ENCODE peak calls at places on chromosomes 4 and X, in nine cellular contexts. One of them, this sample, is unnamed.

GRCh38 chr4:144355809-144356757 is 215.6 kb upstream of the GYPA start:
- DNase-seq in activated T-helper 1 cell treated with anti-CD3 and anti-CD28 coated beads, Interleukin-12 subunit alpha, Interleukin-12 subunit beta, Interleukin-2, Interleukin-4 antibody, amounts not matched to agents 30 ng/mL and 10 ng/mL and 1 ng/mL, durations not matched to agents 14 hours and 24 hours and 36 hours: no peak
- DNase-seq in Peyer's patch: no peak
- DNase-seq in HS-5: peak
- DNase-seq in activated naive CD8-positive, alpha-beta T cell treated with anti-CD3 and anti-CD28 coated beads for 36 hours: peak
- DNase-seq in psoas muscle: no peak
- DNase-seq in GM12865: peak
- DNase-seq in stimulated activated CD8-positive, alpha-beta memory T cell treated with anti-CD3 and anti-CD28 coated beads, Interleukin-2, amount 100 ng/mL, for 48 hours: no peak
- DNase-seq in aorta: peak
- DNase-seq in this sample: no peak

GRCh38 chr4:7788687-7789425 is 150.8 kb downstream of the AFAP1 start:
- DNase-seq in GM12865: no peak
- DNase-seq in activated naive CD8-positive, alpha-beta T cell treated with anti-CD3 and anti-CD28 coated beads for 36 hours: no peak
- DNase-seq in aorta: no peak
- DNase-seq in stimulated activated CD8-positive, alpha-beta memory T cell treated with anti-CD3 and anti-CD28 coated beads, Interleukin-2, amount 100 ng/mL, for 48 hours: no peak
- DNase-seq in activated T-helper 1 cell treated with anti-CD3 and anti-CD28 coated beads, Interleukin-12 subunit alpha, Interleukin-12 subunit beta, Interleukin-2, Interleukin-4 antibody, amounts not matched to agents 30 ng/mL and 10 ng/mL and 1 ng/mL, durations not matched to agents 14 hours and 24 hours and 36 hours: no peak
- DNase-seq in HS-5: no peak
- DNase-seq in psoas muscle: peak
- DNase-seq in Peyer's patch: no peak
- DNase-seq in this sample: no peak

GRCh38 chr4:104906274-104906673 is 240.4 kb upstream of the TET2 start:
- DNase-seq in stimulated activated CD8-positive, alpha-beta memory T cell treated with anti-CD3 and anti-CD28 coated beads, Interleukin-2, amount 100 ng/mL, for 48 hours: no peak
- DNase-seq in activated naive CD8-positive, alpha-beta T cell treated with anti-CD3 and anti-CD28 coated beads for 36 hours: no peak
- DNase-seq in HS-5: no peak
- DNase-seq in aorta: no peak
- DNase-seq in Peyer's patch: no peak
- DNase-seq in activated T-helper 1 cell treated with anti-CD3 and anti-CD28 coated beads, Interleukin-12 subunit alpha, Interleukin-12 subunit beta, Interleukin-2, Interleukin-4 antibody, amounts not matched to agents 30 ng/mL and 10 ng/mL and 1 ng/mL, durations not matched to agents 14 hours and 24 hours and 36 hours: no peak
- DNase-seq in psoas muscle: no peak
- DNase-seq in GM12865: no peak
- DNase-seq in this sample: no peak

GRCh38 chrX:120625366-120625765 is 4.5 kb downstream of the C1GALT1C1 start:
- DNase-seq in HS-5: no peak
- DNase-seq in Peyer's patch: no peak
- DNase-seq in activated T-helper 1 cell treated with anti-CD3 and anti-CD28 coated beads, Interleukin-12 subunit alpha, Interleukin-12 subunit beta, Interleukin-2, Interleukin-4 antibody, amounts not matched to agents 30 ng/mL and 10 ng/mL and 1 ng/mL, durations not matched to agents 14 hours and 24 hours and 36 hours: no peak
- DNase-seq in GM12865: no peak
- DNase-seq in stimulated activated CD8-positive, alpha-beta memory T cell treated with anti-CD3 and anti-CD28 coated beads, Interleukin-2, amount 100 ng/mL, for 48 hours: no peak
- DNase-seq in psoas muscle: no peak
- DNase-seq in aorta: no peak
- DNase-seq in activated naive CD8-positive, alpha-beta T cell treated with anti-CD3 and anti-CD28 coated beads for 36 hours: no peak
- DNase-seq in this sample: no peak

GRCh38 chrX:108396188-108396885 is 41.9 kb downstream of the COL4A6 start:
- DNase-seq in HS-5: no peak
- DNase-seq in Peyer's patch: no peak
- DNase-seq in activated naive CD8-positive, alpha-beta T cell treated with anti-CD3 and anti-CD28 coated beads for 36 hours: no peak
- DNase-seq in GM12865: no peak
- DNase-seq in aorta: no peak
- DNase-seq in psoas muscle: no peak
- DNase-seq in activated T-helper 1 cell treated with anti-CD3 and anti-CD28 coated beads, Interleukin-12 subunit alpha, Interleukin-12 subunit beta, Interleukin-2, Interleukin-4 antibody, amounts not matched to agents 30 ng/mL and 10 ng/mL and 1 ng/mL, durations not matched to agents 14 hours and 24 hours and 36 hours: no peak
- DNase-seq in stimulated activated CD8-positive, alpha-beta memory T cell treated with anti-CD3 and anti-CD28 coated beads, Interleukin-2, amount 100 ng/mL, for 48 hours: no peak
- DNase-seq in this sample: no peak

GRCh38 chr4:10200869-10201268 is 84.3 kb upstream of the WDR1 start:
- DNase-seq in activated T-helper 1 cell treated with anti-CD3 and anti-CD28 coated beads, Interleukin-12 subunit alpha, Interleukin-12 subunit beta, Interleukin-2, Interleukin-4 antibody, amounts not matched to agents 30 ng/mL and 10 ng/mL and 1 ng/mL, durations not matched to agents 14 hours and 24 hours and 36 hours: no peak
- DNase-seq in psoas muscle: no peak
- DNase-seq in GM12865: no peak
- DNase-seq in Peyer's patch: no peak
- DNase-seq in stimulated activated CD8-positive, alpha-beta memory T cell treated with anti-CD3 and anti-CD28 coated beads, Interleukin-2, amount 100 ng/mL, for 48 hours: no peak
- DNase-seq in HS-5: no peak
- DNase-seq in aorta: no peak
- DNase-seq in activated naive CD8-positive, alpha-beta T cell treated with anti-CD3 and anti-CD28 coated beads for 36 hours: no peak
- DNase-seq in this sample: no peak

GRCh38 chrX:128714425-128714824 is 662.2 kb upstream of the ACTRT1 start:
- DNase-seq in Peyer's patch: no peak
- DNase-seq in stimulated activated CD8-positive, alpha-beta memory T cell treated with anti-CD3 and anti-CD28 coated beads, Interleukin-2, amount 100 ng/mL, for 48 hours: no peak
- DNase-seq in activated naive CD8-positive, alpha-beta T cell treated with anti-CD3 and anti-CD28 coated beads for 36 hours: no peak
- DNase-seq in aorta: no peak
- DNase-seq in psoas muscle: no peak
- DNase-seq in HS-5: no peak
- DNase-seq in activated T-helper 1 cell treated with anti-CD3 and anti-CD28 coated beads, Interleukin-12 subunit alpha, Interleukin-12 subunit beta, Interleukin-2, Interleukin-4 antibody, amounts not matched to agents 30 ng/mL and 10 ng/mL and 1 ng/mL, durations not matched to agents 14 hours and 24 hours and 36 hours: no peak
- DNase-seq in GM12865: no peak
- DNase-seq in this sample: no peak

GRCh38 chrX:121579016-121579760 is 531.8 kb downstream of the GLUD2 start:
- DNase-seq in activated naive CD8-positive, alpha-beta T cell treated with anti-CD3 and anti-CD28 coated beads for 36 hours: no peak
- DNase-seq in aorta: no peak
- DNase-seq in GM12865: peak
- DNase-seq in stimulated activated CD8-positive, alpha-beta memory T cell treated with anti-CD3 and anti-CD28 coated beads, Interleukin-2, amount 100 ng/mL, for 48 hours: no peak
- DNase-seq in HS-5: no peak
- DNase-seq in Peyer's patch: no peak
- DNase-seq in psoas muscle: no peak
- DNase-seq in activated T-helper 1 cell treated with anti-CD3 and anti-CD28 coated beads, Interleukin-12 subunit alpha, Interleukin-12 subunit beta, Interleukin-2, Interleukin-4 antibody, amounts not matched to agents 30 ng/mL and 10 ng/mL and 1 ng/mL, durations not matched to agents 14 hours and 24 hours and 36 hours: no peak
- DNase-seq in this sample: no peak

GRCh38 chr4:113699772-113700171 is 61.8 kb downstream of the CAMK2D start:
- DNase-seq in activated T-helper 1 cell treated with anti-CD3 and anti-CD28 coated beads, Interleukin-12 subunit alpha, Interleukin-12 subunit beta, Interleukin-2, Interleukin-4 antibody, amounts not matched to agents 30 ng/mL and 10 ng/mL and 1 ng/mL, durations not matched to agents 14 hours and 24 hours and 36 hours: no peak
- DNase-seq in GM12865: no peak
- DNase-seq in Peyer's patch: no peak
- DNase-seq in HS-5: no peak
- DNase-seq in stimulated activated CD8-positive, alpha-beta memory T cell treated with anti-CD3 and anti-CD28 coated beads, Interleukin-2, amount 100 ng/mL, for 48 hours: no peak
- DNase-seq in psoas muscle: no peak
- DNase-seq in aorta: no peak
- DNase-seq in activated naive CD8-positive, alpha-beta T cell treated with anti-CD3 and anti-CD28 coated beads for 36 hours: no peak
- DNase-seq in this sample: no peak

GRCh38 chr4:141283563-141283962 is 62.9 kb downstream of the ZNF330 start:
- DNase-seq in Peyer's patch: no peak
- DNase-seq in GM12865: no peak
- DNase-seq in stimulated activated CD8-positive, alpha-beta memory T cell treated with anti-CD3 and anti-CD28 coated beads, Interleukin-2, amount 100 ng/mL, for 48 hours: no peak
- DNase-seq in psoas muscle: no peak
- DNase-seq in aorta: no peak
- DNase-seq in activated T-helper 1 cell treated with anti-CD3 and anti-CD28 coated beads, Interleukin-12 subunit alpha, Interleukin-12 subunit beta, Interleukin-2, Interleukin-4 antibody, amounts not matched to agents 30 ng/mL and 10 ng/mL and 1 ng/mL, durations not matched to agents 14 hours and 24 hours and 36 hours: no peak
- DNase-seq in HS-5: no peak
- DNase-seq in activated naive CD8-positive, alpha-beta T cell treated with anti-CD3 and anti-CD28 coated beads for 36 hours: no peak
- DNase-seq in this sample: no peak

GRCh38 chr4:142474398-142475087 is 371.6 kb downstream of the INPP4B start:
- DNase-seq in activated T-helper 1 cell treated with anti-CD3 and anti-CD28 coated beads, Interleukin-12 subunit alpha, Interleukin-12 subunit beta, Interleukin-2, Interleukin-4 antibody, amounts not matched to agents 30 ng/mL and 10 ng/mL and 1 ng/mL, durations not matched to agents 14 hours and 24 hours and 36 hours: no peak
- DNase-seq in activated naive CD8-positive, alpha-beta T cell treated with anti-CD3 and anti-CD28 coated beads for 36 hours: no peak
- DNase-seq in GM12865: peak
- DNase-seq in HS-5: no peak
- DNase-seq in stimulated activated CD8-positive, alpha-beta memory T cell treated with anti-CD3 and anti-CD28 coated beads, Interleukin-2, amount 100 ng/mL, for 48 hours: no peak
- DNase-seq in psoas muscle: no peak
- DNase-seq in aorta: no peak
- DNase-seq in Peyer's patch: peak
- DNase-seq in this sample: no peak

GRCh38 chr4:99835942-99836341 is 19.3 kb downstream of the DAPP1 start:
- DNase-seq in GM12865: no peak
- DNase-seq in activated T-helper 1 cell treated with anti-CD3 and anti-CD28 coated beads, Interleukin-12 subunit alpha, Interleukin-12 subunit beta, Interleukin-2, Interleukin-4 antibody, amounts not matched to agents 30 ng/mL and 10 ng/mL and 1 ng/mL, durations not matched to agents 14 hours and 24 hours and 36 hours: no peak
- DNase-seq in Peyer's patch: no peak
- DNase-seq in aorta: no peak
- DNase-seq in activated naive CD8-positive, alpha-beta T cell treated with anti-CD3 and anti-CD28 coated beads for 36 hours: no peak
- DNase-seq in psoas muscle: no peak
- DNase-seq in stimulated activated CD8-positive, alpha-beta memory T cell treated with anti-CD3 and anti-CD28 coated beads, Interleukin-2, amount 100 ng/mL, for 48 hours: no peak
- DNase-seq in HS-5: no peak
- DNase-seq in this sample: no peak

GRCh38 chr4:91113130-91113706 is 986.0 kb downstream of the CCSER1 start:
- DNase-seq in activated naive CD8-positive, alpha-beta T cell treated with anti-CD3 and anti-CD28 coated beads for 36 hours: no peak
- DNase-seq in Peyer's patch: no peak
- DNase-seq in psoas muscle: no peak
- DNase-seq in HS-5: peak
- DNase-seq in activated T-helper 1 cell treated with anti-CD3 and anti-CD28 coated beads, Interleukin-12 subunit alpha, Interleukin-12 subunit beta, Interleukin-2, Interleukin-4 antibody, amounts not matched to agents 30 ng/mL and 10 ng/mL and 1 ng/mL, durations not matched to agents 14 hours and 24 hours and 36 hours: no peak
- DNase-seq in GM12865: peak
- DNase-seq in aorta: no peak
- DNase-seq in stimulated activated CD8-positive, alpha-beta memory T cell treated with anti-CD3 and anti-CD28 coated beads, Interleukin-2, amount 100 ng/mL, for 48 hours: no peak
- DNase-seq in this sample: no peak